ENCODE peak calls at places on chromosomes 7 and 10, in six cellular contexts. One of them, this sample, is unnamed.

GRCh38 chr7:6640246-6640721 is 3.2 kb downstream of the ZNF316 start:
- DNase-seq in OCI-LY7: no peak
- DNase-seq in A549: no peak
- DNase-seq in mucosa of descending colon: no peak
- DNase-seq in B cell: no peak
- DNase-seq in vagina: no peak
- DNase-seq in this sample: no peak

GRCh38 chr7:151897201-151897711 is 20.3 kb upstream of the PRKAG2 start:
- DNase-seq in OCI-LY7: no peak
- DNase-seq in A549: no peak
- DNase-seq in mucosa of descending colon: no peak
- DNase-seq in B cell: no peak
- DNase-seq in vagina: no peak
- DNase-seq in this sample: no peak

GRCh38 chr7:17696422-17696821 is 243.9 kb downstream of the SNX13 start:
- DNase-seq in OCI-LY7: no peak
- DNase-seq in A549: peak
- DNase-seq in mucosa of descending colon: no peak
- DNase-seq in B cell: no peak
- DNase-seq in vagina: no peak
- DNase-seq in this sample: peak

GRCh38 chr7:7772385-7772784 is 54.0 kb upstream of the RPA3 start:
- DNase-seq in OCI-LY7: peak
- DNase-seq in A549: no peak
- DNase-seq in mucosa of descending colon: no peak
- DNase-seq in B cell: no peak
- DNase-seq in vagina: no peak
- DNase-seq in this sample: no peak

GRCh38 chr7:1343551-1343950 is 110.9 kb downstream of the UNCX start:
- DNase-seq in OCI-LY7: no peak
- DNase-seq in A549: no peak
- DNase-seq in mucosa of descending colon: peak
- DNase-seq in B cell: peak
- DNase-seq in vagina: no peak
- DNase-seq in this sample: no peak

GRCh38 chr7:936131-937054 is 18.1 kb downstream of the ADAP1 start:
- DNase-seq in OCI-LY7: no peak
- DNase-seq in A549: peak
- DNase-seq in mucosa of descending colon: peak
- DNase-seq in B cell: peak
- DNase-seq in vagina: no peak
- DNase-seq in this sample: no peak

GRCh38 chr10:28794986-28795385 is 117.7 kb downstream of the BAMBI start:
- DNase-seq in OCI-LY7: no peak
- DNase-seq in A549: no peak
- DNase-seq in mucosa of descending colon: no peak
- DNase-seq in B cell: no peak
- DNase-seq in vagina: no peak
- DNase-seq in this sample: no peak

GRCh38 chr10:123266981-123267380 is 112.8 kb downstream of the BUB3 start:
- DNase-seq in OCI-LY7: no peak
- DNase-seq in A549: no peak
- DNase-seq in mucosa of descending colon: no peak
- DNase-seq in B cell: no peak
- DNase-seq in vagina: no peak
- DNase-seq in this sample: no peak

GRCh38 chr10:131146790-131147189 is 164.7 kb downstream of the TCERG1L start:
- DNase-seq in OCI-LY7: no peak
- DNase-seq in A549: no peak
- DNase-seq in mucosa of descending colon: no peak
- DNase-seq in B cell: no peak
- DNase-seq in vagina: no peak
- DNase-seq in this sample: no peak

GRCh38 chr10:130885021-130885655 is 426.4 kb downstream of the TCERG1L start:
- DNase-seq in OCI-LY7: no peak
- DNase-seq in A549: no peak
- DNase-seq in mucosa of descending colon: no peak
- DNase-seq in B cell: peak
- DNase-seq in vagina: no peak
- DNase-seq in this sample: no peak

GRCh38 chr7:125445901-125446300 is 516.3 kb upstream of the POT1 start:
- DNase-seq in OCI-LY7: no peak
- DNase-seq in A549: no peak
- DNase-seq in mucosa of descending colon: no peak
- DNase-seq in B cell: no peak
- DNase-seq in vagina: no peak
- DNase-seq in this sample: no peak

GRCh38 chr10:132565516-132566209 is 28.1 kb downstream of the INPP5A start:
- DNase-seq in OCI-LY7: no peak
- DNase-seq in A549: no peak
- DNase-seq in mucosa of descending colon: no peak
- DNase-seq in B cell: no peak
- DNase-seq in vagina: no peak
- DNase-seq in this sample: no peak
- TF ChIP-seq CTCF in OCI-LY7: no peak
- TF ChIP-seq CTCF in A549: no peak
- TF ChIP-seq CTCF in mucosa of descending colon: no peak
- TF ChIP-seq CTCF in B cell: no peak
- TF ChIP-seq CTCF in vagina: no peak
- TF ChIP-seq CTCF in this sample: no peak

DNA sequence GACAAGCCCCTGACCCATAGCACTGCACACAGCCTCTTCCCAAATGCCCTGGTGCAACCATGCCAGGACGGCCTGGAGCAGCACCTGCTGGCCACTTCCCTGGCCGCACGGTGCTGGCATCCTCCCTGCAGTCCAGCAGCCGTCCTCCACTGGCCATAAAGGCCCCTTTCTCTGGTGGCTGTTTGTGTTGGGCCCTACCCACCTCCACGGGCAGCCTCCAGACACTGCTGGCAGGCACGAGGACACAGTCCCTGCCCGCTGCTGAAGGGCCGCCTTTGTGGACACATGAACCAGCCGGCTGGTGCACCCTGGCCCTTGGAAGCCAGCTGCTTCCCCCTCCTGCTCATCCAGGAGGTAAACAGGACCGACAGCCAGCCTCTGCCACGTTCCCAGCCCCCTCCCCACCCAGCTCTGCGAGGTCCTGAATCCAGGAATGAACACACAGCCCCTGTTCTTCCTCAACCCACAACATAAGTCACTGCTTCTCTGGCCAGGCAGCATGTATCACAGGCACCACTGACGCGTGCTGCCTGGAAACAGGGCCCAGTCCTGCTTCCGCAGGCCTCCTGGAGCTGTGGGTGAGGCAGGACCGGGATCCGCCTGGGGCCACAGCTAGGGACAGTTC is 43.8 kb downstream of the SPOCK2 start:
- DNase-seq in OCI-LY7: no peak
- DNase-seq in A549: no peak
- DNase-seq in mucosa of descending colon: no peak
- DNase-seq in B cell: no peak
- DNase-seq in vagina: no peak
- DNase-seq in this sample: no peak
- TF ChIP-seq CTCF in OCI-LY7: no peak
- TF ChIP-seq CTCF in A549: peak
- TF ChIP-seq CTCF in mucosa of descending colon: no peak
- TF ChIP-seq CTCF in B cell: no peak
- TF ChIP-seq CTCF in vagina: peak
- TF ChIP-seq CTCF in this sample: peak

GRCh38 chr10:43137971-43138756 is at the start of gene CSGALNACT2:
- DNase-seq in OCI-LY7: peak
- DNase-seq in A549: peak
- DNase-seq in mucosa of descending colon: peak
- DNase-seq in B cell: peak
- DNase-seq in vagina: no peak
- DNase-seq in this sample: peak
- TF ChIP-seq CTCF in OCI-LY7: peak
- TF ChIP-seq CTCF in A549: no peak
- TF ChIP-seq CTCF in mucosa of descending colon: no peak
- TF ChIP-seq CTCF in B cell: peak
- TF ChIP-seq CTCF in vagina: no peak
- TF ChIP-seq CTCF in this sample: no peak

DNA sequence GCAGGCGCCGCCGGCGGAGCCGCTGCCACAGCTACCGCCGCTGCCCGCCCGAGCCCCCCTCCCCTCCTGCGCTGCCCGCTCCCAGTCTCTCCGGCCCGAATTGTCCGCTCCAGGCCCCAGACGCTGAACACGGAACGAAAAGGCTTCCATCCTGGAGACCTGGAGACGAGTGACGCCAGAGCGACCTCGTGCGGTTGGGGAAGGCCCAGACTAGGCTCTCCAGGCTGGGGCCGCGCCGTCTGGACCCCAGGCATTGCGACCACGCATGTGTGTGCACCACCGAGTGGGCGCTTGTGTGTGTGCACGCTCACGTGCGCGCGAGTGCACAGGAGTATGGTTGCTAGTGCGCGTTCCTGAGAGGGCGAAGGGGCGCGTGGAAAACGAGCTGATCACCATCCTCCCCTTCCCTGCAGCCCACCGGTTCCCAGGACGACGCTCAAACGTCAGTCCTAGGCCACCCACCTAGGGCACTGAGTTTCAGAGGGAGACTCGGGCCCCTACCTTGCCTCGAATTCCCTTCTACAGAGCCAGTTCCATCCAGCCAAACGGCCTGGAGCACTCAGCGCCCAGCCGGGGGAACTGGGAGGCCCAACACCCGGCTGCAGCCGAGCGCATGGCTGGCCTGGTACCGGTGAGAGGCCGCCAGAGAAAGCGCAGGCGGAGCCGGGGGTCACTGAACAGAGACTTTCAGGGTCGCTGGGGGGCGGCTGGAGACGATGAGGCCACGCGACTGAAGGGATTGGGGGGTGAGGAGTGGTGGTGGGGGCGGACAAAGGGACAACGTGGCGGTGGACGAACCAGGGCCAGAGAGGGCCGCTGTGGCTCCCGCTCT is 11.6 kb downstream of the LBX1 start:
- DNase-seq in OCI-LY7: no peak
- DNase-seq in A549: peak
- DNase-seq in mucosa of descending colon: no peak
- DNase-seq in B cell: no peak
- DNase-seq in vagina: no peak
- DNase-seq in this sample: no peak
- TF ChIP-seq CTCF in OCI-LY7: no peak
- TF ChIP-seq CTCF in A549: peak
- TF ChIP-seq CTCF in mucosa of descending colon: no peak
- TF ChIP-seq CTCF in B cell: no peak
- TF ChIP-seq CTCF in vagina: no peak
- TF ChIP-seq CTCF in this sample: peak

DNA sequence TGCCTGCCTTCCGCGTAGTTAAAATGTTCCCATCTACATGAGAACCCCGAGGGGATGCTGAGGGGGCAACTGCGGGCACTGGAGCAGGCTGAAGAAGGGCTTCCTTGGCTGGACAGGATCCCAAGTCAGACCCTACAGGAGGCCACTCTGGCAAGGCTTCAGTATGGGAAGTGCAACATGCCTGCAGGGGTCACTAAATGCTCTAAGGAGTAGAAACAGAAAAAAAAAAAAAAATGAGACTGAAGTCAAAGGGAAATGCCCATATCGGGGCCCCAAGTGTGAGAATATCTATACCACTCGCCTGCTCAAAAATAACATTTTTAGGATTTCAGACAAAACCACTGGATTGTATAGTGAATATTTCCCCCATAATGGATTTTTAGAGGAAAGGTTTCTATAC is 33.5 kb downstream of the FAM204A start:
- DNase-seq in OCI-LY7: no peak
- DNase-seq in A549: no peak
- DNase-seq in mucosa of descending colon: no peak
- DNase-seq in B cell: no peak
- DNase-seq in vagina: no peak
- DNase-seq in this sample: no peak
- TF ChIP-seq CTCF in OCI-LY7: no peak
- TF ChIP-seq CTCF in A549: no peak
- TF ChIP-seq CTCF in mucosa of descending colon: no peak
- TF ChIP-seq CTCF in B cell: no peak
- TF ChIP-seq CTCF in vagina: no peak
- TF ChIP-seq CTCF in this sample: no peak

GRCh38 chr10:72694476-72695369 is 2.8 kb downstream of the MCU start:
- DNase-seq in OCI-LY7: peak
- DNase-seq in A549: peak
- DNase-seq in mucosa of descending colon: no peak
- DNase-seq in B cell: no peak
- DNase-seq in vagina: no peak
- DNase-seq in this sample: no peak
- TF ChIP-seq CTCF in OCI-LY7: peak
- TF ChIP-seq CTCF in A549: peak
- TF ChIP-seq CTCF in mucosa of descending colon: no peak
- TF ChIP-seq CTCF in B cell: no peak
- TF ChIP-seq CTCF in vagina: peak
- TF ChIP-seq CTCF in this sample: peak

DNA sequence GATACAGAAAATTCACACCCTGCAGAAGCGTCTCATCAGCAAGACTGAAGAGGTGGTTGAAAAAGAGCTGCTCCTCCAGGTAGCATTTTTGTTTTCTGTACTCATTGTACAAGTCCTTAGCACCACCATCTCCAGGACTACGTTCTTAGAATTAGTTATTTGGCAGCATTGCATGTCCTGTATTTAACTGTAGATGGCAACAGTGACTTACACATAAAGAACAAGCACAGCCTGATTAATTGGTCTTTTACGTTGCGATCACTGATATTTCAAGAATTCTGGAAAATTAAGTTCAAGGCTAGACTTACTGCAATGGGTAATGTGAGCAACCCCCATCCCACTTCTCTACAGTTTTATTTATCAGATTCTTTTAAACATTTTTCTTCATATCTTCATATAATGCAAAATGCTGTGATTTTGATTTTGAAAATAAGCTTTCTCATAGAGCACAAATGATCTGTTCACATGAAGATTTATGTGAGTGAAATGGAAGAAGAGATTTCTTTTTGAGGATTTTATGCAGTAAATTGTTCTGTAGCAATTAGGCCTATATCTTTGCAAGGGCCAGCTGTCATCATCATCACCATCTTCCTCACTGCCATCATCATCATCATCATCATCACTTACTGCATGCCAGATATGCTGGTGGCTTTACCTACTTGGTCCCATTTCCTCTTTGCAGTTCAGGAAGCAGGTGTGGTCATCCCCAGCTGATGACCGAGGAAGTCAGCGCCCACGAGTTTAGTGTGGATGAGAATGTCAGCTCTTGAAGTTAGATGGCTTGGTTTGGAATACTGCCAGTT is 53.3 kb downstream of the CFAP58 start:
- DNase-seq in OCI-LY7: peak
- DNase-seq in A549: peak
- DNase-seq in mucosa of descending colon: no peak
- DNase-seq in B cell: no peak
- DNase-seq in vagina: no peak
- DNase-seq in this sample: no peak
- TF ChIP-seq CTCF in OCI-LY7: peak
- TF ChIP-seq CTCF in A549: peak
- TF ChIP-seq CTCF in mucosa of descending colon: no peak
- TF ChIP-seq CTCF in B cell: peak
- TF ChIP-seq CTCF in vagina: peak
- TF ChIP-seq CTCF in this sample: peak